ENCODE peak calls at places on chromosomes 11 and 22, in ten cellular contexts. P, A, M, G, S, E, R, T, B and W are unnamed samples.

GRCh38 chr11:70485326-70486025 is 87.1 kb downstream of the CTTN start:
- DNase-seq in P (no peak), G (no peak), A (no peak), R (no peak), B (no peak), E (no peak), T (no peak), M (no peak), S (no peak), W (no peak)

GRCh38 chr11:3060436-3061025 is 3.3 kb upstream of the CARS1 start:
- DNase-seq in B (no peak), P (no peak), R (no peak), T (no peak), G (no peak), E (no peak), S (no peak), A (no peak), M (no peak), W (no peak)

GRCh38 chr22:35489225-35489624 is 51.4 kb upstream of the RASD2 start:
- DNase-seq in S (no peak), B (no peak), G (no peak), R (no peak), T (no peak), A (no peak), P (no peak), M (no peak), E (no peak), W (no peak)

GRCh38 chr11:20873054-20873453 is 203.7 kb downstream of the NELL1 start:
- DNase-seq in P (no peak), G (no peak), S (no peak), M (no peak), E (no peak), A (no peak), R (no peak), B (peak), T (no peak), W (no peak)

GRCh38 chr11:75383246-75383645 is 16.1 kb upstream of the RPS3 start:
- DNase-seq in S (no peak), P (no peak), R (no peak), B (peak), M (no peak), G (no peak), T (peak), A (no peak), E (no peak), W (no peak)

GRCh38 chr22:38423512-38424503 is 31.2 kb downstream of the KCNJ4 start:
- DNase-seq in R (no peak), M (no peak), E (no peak), G (no peak), B (peak), S (no peak), T (no peak), P (no peak), A (no peak), W (no peak)

GRCh38 chr22:38455530-38456271 is 702 bp upstream of the KCNJ4 start:
- DNase-seq in S (no peak), M (no peak), T (no peak), A (no peak), E (no peak), B (no peak), R (no peak), P (no peak), G (no peak), W (no peak)

GRCh38 chr11:96317576-96317975 is 25.4 kb downstream of the MAML2 start:
- DNase-seq in E (no peak), G (no peak), M (no peak), T (no peak), B (no peak), A (no peak), R (no peak), P (no peak), S (no peak), W (no peak)

GRCh38 chr11:47269829-47270305 is at the start of gene MADD:
- DNase-seq in R (peak), E (peak), A (peak), S (peak), G (peak), M (peak), T (peak), P (no peak), B (peak), W (peak)

GRCh38 chr11:112652786-112653390 is 308.3 kb upstream of the NCAM1 start:
- DNase-seq in R (no peak), P (no peak), E (peak), T (no peak), M (peak), A (peak), G (no peak), B (no peak), S (no peak), W (peak)

GRCh38 chr11:60762851-60763691 is 6.4 kb downstream of the MS4A15 start:
- DNase-seq in S (no peak), M (no peak), B (peak), P (no peak), E (peak), G (no peak), R (no peak), A (no peak), T (no peak), W (no peak)

GRCh38 chr11:8987446-8987845 is 16.4 kb downstream of the NRIP3 start:
- DNase-seq in A (no peak), S (no peak), B (no peak), R (no peak), M (no peak), G (no peak), P (no peak), T (no peak), E (no peak), W (no peak)

GRCh38 chr11:3164540-3165151 is 464 bp downstream of the OSBPL5 start:
- DNase-seq in P (no peak), T (no peak), G (no peak), M (no peak), A (no peak), B (peak), R (no peak), S (no peak), E (no peak), W (no peak)

GRCh38 chr22:38239101-38239761 is 33.6 kb downstream of the TMEM184B start:
- DNase-seq in P (peak), A (peak), B (no peak), G (no peak), E (peak), T (no peak), M (peak), R (no peak), S (peak), W (peak)

GRCh38 chr11:12673924-12674570 is at the start of gene TEAD1:
- DNase-seq in G (peak), B (peak), R (peak), E (peak), A (peak), M (peak), P (peak), T (peak), S (peak), W (peak)

GRCh38 chr22:36285017-36285416 is 32.1 kb downstream of the APOL1 start:
- DNase-seq in R (no peak), M (no peak), B (no peak), S (no peak), P (no peak), A (no peak), G (no peak), T (no peak), E (no peak), W (no peak)

GRCh38 chr11:69269926-69270697 is 23.8 kb upstream of the MYEOV start:
- DNase-seq in R (no peak), A (no peak), M (no peak), B (no peak), G (no peak), T (no peak), P (no peak), S (no peak), E (no peak), W (no peak)

GRCh38 chr11:5269715-5270147 is at the start of gene HBE1:
- DNase-seq in P (no peak), R (no peak), T (no peak), A (no peak), M (no peak), B (no peak), S (no peak), G (no peak), E (no peak), W (no peak)

GRCh38 chr11:122711831-122712378 is 56.4 kb downstream of the UBASH3B start:
- DNase-seq in G (no peak), P (no peak), S (no peak), R (no peak), A (peak), T (no peak), M (no peak), B (peak), E (peak), W (peak)

GRCh38 chr11:26860411-26860810 is 133.5 kb upstream of the FIBIN start:
- DNase-seq in A (peak), R (no peak), T (no peak), M (peak), E (peak), B (no peak), S (no peak), G (no peak), P (peak), W (peak)

GRCh38 chr22:50298937-50299656 is 8.3 kb downstream of the PLXNB2 start:
- DNase-seq in P (no peak), E (no peak), G (peak), S (no peak), B (no peak), A (peak), M (no peak), T (no peak), R (no peak), W (no peak)

GRCh38 chr11:116893906-116894305 is 56.5 kb upstream of the APOA1 start:
- DNase-seq in T (no peak), G (no peak), S (no peak), E (no peak), P (no peak), M (no peak), B (no peak), R (no peak), A (no peak), W (no peak)

GRCh38 chr11:2564588-2565440 is 120.0 kb downstream of the KCNQ1 start:
- DNase-seq in R (no peak), T (no peak), S (no peak), P (no peak), G (no peak), A (no peak), M (no peak), B (no peak), E (no peak), W (no peak)

GRCh38 chr22:25076281-25076680 is 123.4 kb upstream of the CRYBB3 start:
- DNase-seq in A (no peak), T (no peak), B (no peak), P (no peak), M (no peak), E (no peak), S (no peak), R (no peak), G (no peak), W (no peak)

GRCh38 chr22:41565403-41566054 is 4.7 kb downstream of the CSDC2 start:
- DNase-seq in G (no peak), S (no peak), M (peak), E (peak), A (peak), P (peak), R (no peak), T (no peak), B (peak), W (peak)

GRCh38 chr11:111347723-111348115 is 31.4 kb downstream of the POU2AF1 start:
- DNase-seq in G (no peak), M (peak), A (peak), P (peak), S (no peak), R (peak), E (peak), T (no peak), B (peak), W (peak)

GRCh38 chr11:6757373-6757967 is 14.3 kb downstream of the OR2AG2 start:
- DNase-seq in A (peak), B (peak), G (peak), R (no peak), S (no peak), M (peak), E (peak), P (no peak), T (peak), W (peak)

GRCh38 chr11:27087425-27087824 is 46.8 kb downstream of the BBOX1 start:
- DNase-seq in A (no peak), P (no peak), R (no peak), T (no peak), E (peak), B (no peak), G (no peak), S (no peak), M (no peak), W (no peak)

GRCh38 chr11:68213135-68213515 is at the start of gene KMT5B:
- DNase-seq in S (no peak), G (peak), E (peak), P (no peak), A (peak), T (peak), M (peak), R (no peak), B (no peak), W (peak)

GRCh38 chr11:47188262-47188661 is 2.0 kb upstream of the PACSIN3 start:
- DNase-seq in T (no peak), G (no peak), R (no peak), E (no peak), A (peak), P (no peak), M (no peak), S (no peak), B (no peak), W (no peak)

GRCh38 chr22:49694462-49695260 is 133.0 kb downstream of the BRD1 start:
- DNase-seq in A (no peak), T (no peak), B (no peak), M (no peak), G (no peak), S (no peak), P (no peak), R (no peak), E (no peak), W (no peak)

GRCh38 chr11:124394408-124394807 is 4.4 kb downstream of the OR8B3 start:
- DNase-seq in A (no peak), S (no peak), E (peak), P (no peak), G (no peak), M (peak), R (no peak), B (peak), T (no peak), W (peak)

GRCh38 chr11:15800121-15800800 is 556.1 kb downstream of the SOX6 start:
- DNase-seq in B (peak), S (peak), P (no peak), G (peak), A (peak), R (peak), E (peak), T (no peak), M (peak), W (peak)

GRCh38 chr22:47553436-47553835 is 791.0 kb downstream of the TBC1D22A start:
- DNase-seq in B (no peak), G (no peak), S (no peak), E (no peak), A (no peak), M (no peak), P (no peak), T (no peak), R (peak), W (no peak)

GRCh38 chr22:49979587-49980264 is 19.2 kb downstream of the PIM3 start:
- DNase-seq in B (peak), S (no peak), M (peak), E (peak), T (no peak), G (no peak), R (no peak), A (peak), P (no peak), W (peak)

GRCh38 chr11:130689222-130689908 is 226.9 kb downstream of the SNX19 start:
- DNase-seq in M (peak), B (no peak), E (peak), R (no peak), S (no peak), T (no peak), A (no peak), G (no peak), P (no peak), W (peak)

GRCh38 chr11:8809185-8809584 is 101.8 kb upstream of the AKIP1 start:
- DNase-seq in G (no peak), B (no peak), T (no peak), M (no peak), P (no peak), S (no peak), A (peak), R (no peak), E (no peak), W (peak)

GRCh38 chr11:95884364-95884763 is 39.5 kb downstream of the MTMR2 start:
- DNase-seq in T (no peak), R (no peak), M (peak), B (no peak), E (peak), S (no peak), P (no peak), A (peak), G (no peak), W (peak)

GRCh38 chr22:30804626-30805025 is 110.0 kb downstream of the OSBP2 start:
- DNase-seq in S (no peak), G (no peak), E (peak), P (no peak), R (no peak), T (no peak), M (no peak), B (no peak), A (no peak), W (no peak)

GRCh38 chr22:30803679-30804078 is 109.0 kb downstream of the OSBP2 start:
- DNase-seq in B (no peak), S (no peak), M (no peak), R (no peak), P (no peak), T (no peak), G (no peak), A (no peak), E (no peak), W (no peak)

GRCh38 chr22:30806391-30806861 is 111.8 kb downstream of the OSBP2 start:
- DNase-seq in S (no peak), E (peak), P (no peak), R (no peak), M (peak), A (peak), G (no peak), B (peak), T (no peak), W (peak)

GRCh38 chr22:30801695-30802094 is 107.0 kb downstream of the OSBP2 start:
- DNase-seq in G (no peak), R (no peak), P (no peak), S (no peak), M (no peak), A (no peak), B (no peak), T (no peak), E (no peak), W (no peak)

GRCh38 chr22:30802202-30803166 is 107.8 kb downstream of the OSBP2 start:
- DNase-seq in B (peak), T (peak), S (peak), G (peak), A (peak), P (peak), E (peak), R (peak), M (peak), W (peak)
- TF ChIP-seq CTCF in B (no peak), T (peak), S (peak), G (peak), A (no peak), P (peak), E (peak), R (peak), M (no peak), W (peak)

DNA sequence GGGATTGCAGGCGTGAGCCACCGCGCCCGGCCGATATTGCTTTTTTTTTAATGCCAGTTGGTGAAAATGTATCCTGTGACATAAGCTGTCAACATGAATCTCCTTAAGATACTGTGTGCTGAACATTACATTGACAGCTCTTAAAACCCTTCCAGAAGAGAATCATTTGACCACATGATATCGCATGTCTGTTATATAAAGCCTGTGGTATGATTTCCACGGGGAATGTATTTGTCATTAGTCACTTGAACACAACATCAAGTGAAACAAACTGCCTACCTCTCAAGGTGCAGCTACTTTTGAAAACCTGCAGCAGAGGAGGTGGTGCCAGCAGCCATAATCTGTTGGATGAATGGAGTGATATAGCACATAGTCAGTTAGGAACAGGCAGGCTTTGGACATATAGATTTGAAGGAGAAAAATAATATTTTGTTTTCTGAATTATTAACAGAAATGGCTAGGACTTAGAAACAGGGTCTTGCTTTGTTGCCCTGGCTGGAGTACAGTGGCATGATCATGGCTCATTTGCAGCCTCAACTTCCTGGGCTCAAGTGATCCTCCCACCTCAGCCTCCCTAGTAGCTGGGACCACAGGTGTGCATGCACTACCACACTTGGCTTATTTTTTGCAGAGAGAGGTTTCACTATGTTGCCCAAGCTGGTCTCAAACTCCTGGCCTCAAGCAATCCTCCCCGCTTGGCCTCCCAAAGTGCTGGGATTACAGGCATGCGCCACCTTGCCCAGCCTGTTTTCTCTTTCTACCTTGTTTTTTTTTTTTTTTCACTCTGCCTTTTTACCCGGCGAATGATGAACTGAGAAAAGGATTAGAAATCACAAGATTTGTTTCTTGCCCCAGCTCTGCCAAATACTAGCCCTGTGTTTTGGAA is 67.3 kb downstream of the BCL2L13 start:
- DNase-seq in M (no peak), A (no peak), R (no peak), P (no peak), B (no peak), S (no peak), T (no peak), G (no peak), E (no peak), W (no peak)
- H3K4me3 ChIP-seq in M (no peak), A (peak), R (no peak), P (peak), B (peak), S (peak), T (no peak), G (peak), E (peak), W (peak)

GRCh38 chr22:46011627-46012181 is 34.7 kb upstream of the WNT7B start:
- DNase-seq in T (no peak), P (no peak), G (no peak), M (peak), E (no peak), S (no peak), R (no peak), B (no peak), A (no peak), W (no peak)
- TF ChIP-seq CTCF in T (no peak), P (no peak), G (no peak), M (no peak), E (no peak), S (no peak), R (no peak), B (no peak), A (no peak), W (no peak)

GRCh38 chr11:86063536-86063935 is 5.3 kb downstream of the PICALM start:
- DNase-seq in A (peak), T (no peak), R (no peak), S (no peak), M (peak), E (peak), G (no peak), B (no peak), P (no peak), W (peak)
- H3K4me3 ChIP-seq in A (no peak), T (no peak), R (no peak), S (peak), M (no peak), E (no peak), G (peak), B (peak), P (no peak), W (no peak)

GRCh38 chr11:134468081-134468668 is 56.1 kb upstream of the B3GAT1 start:
- DNase-seq in T (no peak), R (no peak), P (no peak), B (no peak), A (no peak), M (no peak), G (no peak), S (no peak), E (no peak), W (no peak)
- TF ChIP-seq CTCF in T (no peak), R (no peak), P (no peak), B (no peak), A (no peak), M (no peak), G (no peak), S (no peak), E (no peak), W (no peak)

DNA sequence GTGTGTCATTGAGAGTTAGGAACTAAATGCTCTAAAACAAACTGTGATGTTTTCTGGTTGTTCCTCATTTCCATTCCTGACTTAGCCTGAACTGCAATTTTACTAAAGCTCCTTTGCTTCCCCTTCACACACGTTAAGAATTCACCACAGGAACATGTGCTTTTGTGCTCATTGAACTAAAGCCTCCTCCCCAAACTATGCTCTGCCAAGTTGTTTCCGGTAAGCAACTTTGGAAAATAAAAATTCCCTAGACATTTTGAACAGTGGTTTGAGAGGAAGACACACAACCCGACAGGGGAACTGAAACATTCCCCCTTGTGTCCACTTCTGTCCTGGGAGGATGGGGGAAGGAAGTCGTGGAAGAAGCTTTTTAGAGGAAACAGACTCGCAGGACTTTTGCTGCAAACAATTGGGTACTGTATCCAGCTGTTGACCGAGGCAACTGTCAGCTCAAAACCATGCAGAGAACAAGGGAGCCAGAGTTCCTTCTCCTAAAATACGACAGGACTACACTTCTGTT is 66.9 kb downstream of the GAB2 start:
- DNase-seq in G (peak), E (peak), A (peak), M (peak), S (no peak), P (no peak), T (no peak), B (peak), R (no peak), W (peak)
- H3K4me3 ChIP-seq in G (peak), E (no peak), A (peak), M (no peak), S (peak), P (peak), T (no peak), B (peak), R (no peak), W (peak)

GRCh38 chr22:27794244-27794643 is 7.3 kb downstream of the MN1 start:
- DNase-seq in B (no peak), A (no peak), P (no peak), M (no peak), R (no peak), S (no peak), T (no peak), E (no peak), G (no peak), W (no peak)
- TF ChIP-seq CTCF in B (no peak), A (no peak), P (no peak), M (no peak), R (no peak), S (no peak), T (no peak), E (peak), G (no peak), W (no peak)